ENCODE peak calls at places on chromosome 12, in four cellular contexts. One of them, this sample, is unnamed.

GRCh38 chr12:109018276-109018675 is 2.6 kb downstream of the SVOP start:
- DNase-seq in SK-N-SH: no peak
- DNase-seq in PC-3: no peak
- DNase-seq in MM.1S: no peak
- DNase-seq in this sample: no peak

GRCh38 chr12:54261817-54262402 is 18.0 kb downstream of the CBX5 start:
- DNase-seq in PC-3: no peak
- DNase-seq in MM.1S: no peak
- DNase-seq in SK-N-SH: no peak
- DNase-seq in this sample: no peak

GRCh38 chr12:123150273-123150803 is 552 bp downstream of the PITPNM2 start:
- DNase-seq in SK-N-SH: peak
- DNase-seq in PC-3: peak
- DNase-seq in MM.1S: no peak
- DNase-seq in this sample: no peak

GRCh38 chr12:101995684-101996083 is 66.1 kb downstream of the WASHC3 start:
- DNase-seq in SK-N-SH: no peak
- DNase-seq in PC-3: no peak
- DNase-seq in MM.1S: no peak
- DNase-seq in this sample: no peak

GRCh38 chr12:111442301-111443045 is 36.8 kb downstream of the SH2B3 start:
- DNase-seq in PC-3: no peak
- DNase-seq in MM.1S: no peak
- DNase-seq in SK-N-SH: no peak
- DNase-seq in this sample: no peak

GRCh38 chr12:49549735-49550710 is 11.2 kb downstream of the KCNH3 start:
- DNase-seq in PC-3: no peak
- DNase-seq in SK-N-SH: peak
- DNase-seq in MM.1S: no peak
- DNase-seq in this sample: no peak

GRCh38 chr12:92356405-92356804 is 210.8 kb upstream of the BTG1 start:
- DNase-seq in PC-3: no peak
- DNase-seq in MM.1S: no peak
- DNase-seq in SK-N-SH: no peak
- DNase-seq in this sample: peak

GRCh38 chr12:40011775-40012129 is 94.1 kb downstream of the SLC2A13 start:
- DNase-seq in SK-N-SH: no peak
- DNase-seq in PC-3: no peak
- DNase-seq in MM.1S: no peak
- DNase-seq in this sample: no peak

GRCh38 chr12:65313704-65314317 is 35.3 kb downstream of the MSRB3 start:
- DNase-seq in SK-N-SH: no peak
- DNase-seq in PC-3: peak
- DNase-seq in MM.1S: peak
- DNase-seq in this sample: peak

GRCh38 chr12:30110505-30110904 is 326.8 kb upstream of the TMTC1 start:
- DNase-seq in PC-3: no peak
- DNase-seq in MM.1S: no peak
- DNase-seq in SK-N-SH: no peak
- DNase-seq in this sample: no peak

GRCh38 chr12:19131020-19131431 is 1.5 kb downstream of the PLEKHA5 start:
- DNase-seq in PC-3: peak
- DNase-seq in SK-N-SH: peak
- DNase-seq in MM.1S: no peak
- DNase-seq in this sample: peak

GRCh38 chr12:51470116-51470515 is 45.5 kb downstream of the SLC4A8 start:
- DNase-seq in SK-N-SH: no peak
- DNase-seq in MM.1S: no peak
- DNase-seq in PC-3: no peak
- DNase-seq in this sample: no peak

GRCh38 chr12:4112290-4112689 is 161.3 kb upstream of the CCND2 start:
- DNase-seq in SK-N-SH: no peak
- DNase-seq in PC-3: no peak
- DNase-seq in MM.1S: no peak
- DNase-seq in this sample: no peak

GRCh38 chr12:23909559-23909958 is 39.9 kb downstream of the SOX5 start:
- DNase-seq in MM.1S: no peak
- DNase-seq in SK-N-SH: no peak
- DNase-seq in PC-3: no peak
- DNase-seq in this sample: no peak

GRCh38 chr12:69415471-69416275 is 54.5 kb upstream of the FRS2 start:
- DNase-seq in PC-3: peak
- DNase-seq in SK-N-SH: peak
- DNase-seq in MM.1S: peak
- DNase-seq in this sample: peak

GRCh38 chr12:34625116-34625515 is 602.8 kb downstream of the ALG10 start:
- DNase-seq in MM.1S: peak
- DNase-seq in SK-N-SH: no peak
- DNase-seq in PC-3: peak
- DNase-seq in this sample: peak

GRCh38 chr12:29672580-29672979 is 111.2 kb downstream of the TMTC1 start:
- DNase-seq in MM.1S: no peak
- DNase-seq in PC-3: no peak
- DNase-seq in SK-N-SH: no peak
- DNase-seq in this sample: no peak

GRCh38 chr12:121908702-121909101 is 9.7 kb upstream of the CFAP251 start:
- DNase-seq in MM.1S: no peak
- DNase-seq in PC-3: no peak
- DNase-seq in SK-N-SH: no peak
- DNase-seq in this sample: no peak

GRCh38 chr12:73321776-73322175 is 1049.6 kb downstream of the TRHDE start:
- DNase-seq in PC-3: no peak
- DNase-seq in SK-N-SH: no peak
- DNase-seq in MM.1S: no peak
- DNase-seq in this sample: no peak

GRCh38 chr12:81809113-81809777 is 50.1 kb upstream of the PPFIA2 start:
- DNase-seq in MM.1S: no peak
- DNase-seq in SK-N-SH: no peak
- DNase-seq in PC-3: no peak
- DNase-seq in this sample: no peak

GRCh38 chr12:26805401-26805971 is 27.5 kb downstream of the ITPR2 start:
- DNase-seq in PC-3: no peak
- DNase-seq in SK-N-SH: no peak
- DNase-seq in MM.1S: no peak
- DNase-seq in this sample: no peak

GRCh38 chr12:66036317-66036716 is 94.2 kb downstream of the LLPH start:
- DNase-seq in MM.1S: no peak
- DNase-seq in SK-N-SH: no peak
- DNase-seq in PC-3: peak
- DNase-seq in this sample: peak

GRCh38 chr12:107967170-107967569 is 161.9 kb upstream of the WSCD2 start:
- DNase-seq in MM.1S: no peak
- DNase-seq in SK-N-SH: no peak
- DNase-seq in PC-3: peak
- DNase-seq in this sample: no peak

GRCh38 chr12:262817-263216 is at the start of gene SLC6A13:
- DNase-seq in SK-N-SH: no peak
- DNase-seq in MM.1S: no peak
- DNase-seq in PC-3: no peak
- DNase-seq in this sample: peak

GRCh38 chr12:6277982-6278438 is 32.5 kb upstream of the PLEKHG6 start:
- DNase-seq in MM.1S: peak
- DNase-seq in PC-3: peak
- DNase-seq in SK-N-SH: no peak
- DNase-seq in this sample: peak

GRCh38 chr12:42421844-42422779 is 96.1 kb downstream of the PPHLN1 start:
- DNase-seq in MM.1S: no peak
- DNase-seq in SK-N-SH: peak
- DNase-seq in PC-3: peak
- DNase-seq in this sample: peak

GRCh38 chr12:5884285-5884684 is 60.8 kb downstream of the ANO2 start:
- DNase-seq in PC-3: no peak
- DNase-seq in MM.1S: no peak
- DNase-seq in SK-N-SH: no peak
- DNase-seq in this sample: no peak

DNA sequence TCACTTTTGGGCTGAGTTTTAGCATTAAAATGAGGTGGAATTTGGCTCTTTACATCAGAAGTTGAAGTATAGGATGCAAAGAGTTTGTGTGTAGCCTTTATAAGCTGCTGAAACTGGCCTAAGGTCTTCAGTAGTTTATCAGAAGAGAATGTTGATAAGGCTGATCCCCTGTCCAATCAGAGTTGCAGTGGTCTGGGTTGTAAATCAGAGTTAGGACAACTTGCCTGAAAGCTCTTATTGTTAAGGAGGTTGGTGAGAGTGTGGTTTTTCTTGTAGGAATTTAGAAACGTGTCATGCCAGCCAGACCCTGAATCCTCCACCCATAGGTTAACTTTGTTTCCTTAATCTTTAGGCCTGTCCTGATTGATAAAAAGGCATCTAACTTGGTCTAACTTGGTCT is 143.5 kb downstream of the ST8SIA1 start:
- DNase-seq in PC-3: no peak
- DNase-seq in SK-N-SH: no peak
- DNase-seq in MM.1S: no peak
- DNase-seq in this sample: no peak
- H3K4me2 ChIP-seq in PC-3: no peak
- H3K4me2 ChIP-seq in SK-N-SH: no peak
- H3K4me2 ChIP-seq in MM.1S: no peak
- H3K4me2 ChIP-seq in this sample: no peak

GRCh38 chr12:12718853-12719252 is 1.7 kb downstream of the CDKN1B start:
- DNase-seq in PC-3: peak
- DNase-seq in SK-N-SH: no peak
- DNase-seq in MM.1S: peak
- DNase-seq in this sample: peak
- H3K9ac ChIP-seq in PC-3: peak
- H3K9ac ChIP-seq in SK-N-SH: peak
- H3K9ac ChIP-seq in MM.1S: peak
- H3K9ac ChIP-seq in this sample: peak

GRCh38 chr12:1306817-1307216 is 287.6 kb downstream of the FBXL14 start:
- DNase-seq in SK-N-SH: no peak
- DNase-seq in MM.1S: no peak
- DNase-seq in PC-3: no peak
- DNase-seq in this sample: no peak
- H3K4me2 ChIP-seq in SK-N-SH: no peak
- H3K4me2 ChIP-seq in MM.1S: no peak
- H3K4me2 ChIP-seq in PC-3: no peak
- H3K4me2 ChIP-seq in this sample: no peak

GRCh38 chr12:126706300-126706699 is 1560.7 kb upstream of the TMEM132C start:
- DNase-seq in MM.1S: no peak
- DNase-seq in PC-3: peak
- DNase-seq in SK-N-SH: no peak
- DNase-seq in this sample: no peak

GRCh38 chr12:126704609-126705008 is 1562.4 kb upstream of the TMEM132C start:
- DNase-seq in SK-N-SH: no peak
- DNase-seq in PC-3: peak
- DNase-seq in MM.1S: no peak
- DNase-seq in this sample: no peak

GRCh38 chr12:126708492-126708896 is 1558.5 kb upstream of the TMEM132C start:
- DNase-seq in PC-3: peak
- DNase-seq in SK-N-SH: peak
- DNase-seq in MM.1S: peak
- DNase-seq in this sample: no peak
- H3K9ac ChIP-seq in PC-3: no peak
- H3K9ac ChIP-seq in SK-N-SH: no peak
- H3K9ac ChIP-seq in MM.1S: no peak
- H3K9ac ChIP-seq in this sample: no peak

GRCh38 chr12:70640901-70641300 is 3.7 kb upstream of the PTPRB start:
- DNase-seq in PC-3: no peak
- DNase-seq in SK-N-SH: no peak
- DNase-seq in MM.1S: no peak
- DNase-seq in this sample: no peak
- H3K4me2 ChIP-seq in PC-3: no peak
- H3K4me2 ChIP-seq in SK-N-SH: no peak
- H3K4me2 ChIP-seq in MM.1S: no peak
- H3K4me2 ChIP-seq in this sample: no peak

GRCh38 chr12:13135336-13136178 is 32.1 kb upstream of the GSG1 start:
- DNase-seq in MM.1S: no peak
- DNase-seq in PC-3: peak
- DNase-seq in SK-N-SH: no peak
- DNase-seq in this sample: peak
- H3K9ac ChIP-seq in MM.1S: no peak
- H3K9ac ChIP-seq in PC-3: peak
- H3K9ac ChIP-seq in SK-N-SH: peak
- H3K9ac ChIP-seq in this sample: peak

GRCh38 chr12:32517966-32518365 is 118.6 kb downstream of the FGD4 start:
- DNase-seq in MM.1S: no peak
- DNase-seq in PC-3: no peak
- DNase-seq in SK-N-SH: no peak
- DNase-seq in this sample: no peak

GRCh38 chr12:32519047-32519446 is 119.7 kb downstream of the FGD4 start:
- DNase-seq in MM.1S: no peak
- DNase-seq in SK-N-SH: no peak
- DNase-seq in PC-3: no peak
- DNase-seq in this sample: no peak

GRCh38 chr12:32522322-32523221 is 123.2 kb downstream of the FGD4 start:
- DNase-seq in MM.1S: peak
- DNase-seq in SK-N-SH: no peak
- DNase-seq in PC-3: no peak
- DNase-seq in this sample: no peak
- H3K4me2 ChIP-seq in MM.1S: peak
- H3K4me2 ChIP-seq in SK-N-SH: no peak
- H3K4me2 ChIP-seq in PC-3: no peak
- H3K4me2 ChIP-seq in this sample: no peak

GRCh38 chr12:10715491-10715890 is 7.6 kb downstream of the YBX3 start:
- DNase-seq in SK-N-SH: no peak
- DNase-seq in MM.1S: no peak
- DNase-seq in PC-3: no peak
- DNase-seq in this sample: no peak

GRCh38 chr12:10718279-10718821 is 4.8 kb downstream of the YBX3 start:
- DNase-seq in SK-N-SH: no peak
- DNase-seq in MM.1S: no peak
- DNase-seq in PC-3: peak
- DNase-seq in this sample: peak

GRCh38 chr12:10716704-10717315 is 6.3 kb downstream of the YBX3 start:
- DNase-seq in MM.1S: no peak
- DNase-seq in SK-N-SH: no peak
- DNase-seq in PC-3: peak
- DNase-seq in this sample: peak

GRCh38 chr12:10717410-10717809 is 5.7 kb downstream of the YBX3 start:
- DNase-seq in MM.1S: no peak
- DNase-seq in PC-3: no peak
- DNase-seq in SK-N-SH: no peak
- DNase-seq in this sample: peak

GRCh38 chr12:10716277-10716676 is 6.8 kb downstream of the YBX3 start:
- DNase-seq in SK-N-SH: no peak
- DNase-seq in PC-3: no peak
- DNase-seq in MM.1S: no peak
- DNase-seq in this sample: no peak
- H3K9ac ChIP-seq in SK-N-SH: no peak
- H3K9ac ChIP-seq in PC-3: peak
- H3K9ac ChIP-seq in MM.1S: no peak
- H3K9ac ChIP-seq in this sample: peak

GRCh38 chr12:115261691-115262398 is 577.9 kb upstream of the TBX3 start:
- DNase-seq in SK-N-SH: no peak
- DNase-seq in MM.1S: no peak
- DNase-seq in PC-3: no peak
- DNase-seq in this sample: no peak
- H3K4me2 ChIP-seq in SK-N-SH: no peak
- H3K4me2 ChIP-seq in MM.1S: no peak
- H3K4me2 ChIP-seq in PC-3: no peak
- H3K4me2 ChIP-seq in this sample: no peak

GRCh38 chr12:105110851-105111250 is 3.3 kb downstream of the WASHC4 start:
- DNase-seq in SK-N-SH: no peak
- DNase-seq in MM.1S: no peak
- DNase-seq in PC-3: no peak
- DNase-seq in this sample: no peak
- H3K9ac ChIP-seq in SK-N-SH: no peak
- H3K9ac ChIP-seq in MM.1S: no peak
- H3K9ac ChIP-seq in PC-3: no peak
- H3K9ac ChIP-seq in this sample: no peak